ENCODE peak calls at places on chromosomes 12 and 14, in ten cellular contexts. K is heart right ventricle; Z is ovary; P is A549; T is H9; A is fibroblast of lung; V is mammary epithelial cell; I is lower lobe of right lung; Y is CD4-positive, alpha-beta T cell; J is MM.1S. W is an unnamed sample. For H3K9me3, the result is how much of the 10 kb centered on the place peaks cover.

GRCh38 chr14:69428289-69428998 is 30.0 kb downstream of the SLC39A9 start:
- DNase-seq in K (no peak), A (no peak), I (no peak), Y (no peak), P (no peak), V (no peak), T (no peak), J (no peak), Z (no peak), W (no peak)

GRCh38 chr12:46524778-46525177 is 152.2 kb upstream of the SLC38A2 start:
- DNase-seq in T (no peak), P (peak), V (no peak), I (peak), K (peak), Y (no peak), Z (peak), A (peak), J (no peak), W (no peak)

GRCh38 chr12:39610626-39611025 is 9.0 kb downstream of the ABCD2 start:
- DNase-seq in Y (no peak), T (no peak), J (no peak), I (no peak), V (no peak), P (no peak), A (no peak), Z (no peak), K (no peak), W (no peak)

GRCh38 chr12:124622326-124622725 is 54.9 kb upstream of the NCOR2 start:
- DNase-seq in A (no peak), V (no peak), J (no peak), K (no peak), I (peak), Z (peak), Y (no peak), P (no peak), T (no peak), W (no peak)

GRCh38 chr12:104360157-104360556 is 56.6 kb downstream of the EID3 start:
- DNase-seq in A (no peak), I (no peak), T (no peak), P (peak), K (no peak), Y (no peak), V (no peak), J (no peak), Z (no peak), W (no peak)

GRCh38 chr12:126084480-126084879 is 1019.2 kb downstream of the AACS start:
- DNase-seq in I (no peak), K (no peak), T (no peak), Y (no peak), A (no peak), V (no peak), P (no peak), Z (no peak), J (no peak), W (no peak)

GRCh38 chr12:27534060-27534764 is 10.2 kb downstream of the PPFIBP1 start:
- DNase-seq in Y (no peak), T (no peak), I (no peak), Z (no peak), K (no peak), J (no peak), P (no peak), A (no peak), V (no peak), W (peak)

GRCh38 chr12:104632724-104633181 is 176.0 kb downstream of the CHST11 start:
- DNase-seq in K (no peak), I (no peak), J (no peak), A (peak), V (no peak), Y (no peak), Z (no peak), T (no peak), P (no peak), W (no peak)

GRCh38 chr12:40253936-40254335 is 29.1 kb downstream of the LRRK2 start:
- DNase-seq in A (peak), V (no peak), Z (no peak), Y (no peak), J (no peak), K (no peak), I (no peak), T (no peak), P (no peak), W (no peak)

GRCh38 chr14:101961746-101962502 is 2.4 kb upstream of the DYNC1H1 start:
- DNase-seq in Y (no peak), P (no peak), J (no peak), I (no peak), A (no peak), Z (peak), V (no peak), K (no peak), T (no peak), W (no peak)

GRCh38 chr12:82857276-82857675 is 170.6 kb downstream of the TMTC2 start:
- DNase-seq in V (no peak), P (no peak), I (no peak), K (no peak), T (peak), Y (no peak), J (no peak), Z (no peak), A (no peak), W (no peak)

GRCh38 chr12:105445261-105446015 is 114.9 kb downstream of the C12orf75 start:
- DNase-seq in Z (no peak), P (peak), A (no peak), V (peak), T (no peak), I (no peak), K (no peak), Y (no peak), J (no peak), W (no peak)

GRCh38 chr14:72023128-72024042 is 91.2 kb downstream of the RGS6 start:
- DNase-seq in K (no peak), P (no peak), I (no peak), T (no peak), Y (no peak), A (no peak), Z (no peak), V (peak), J (no peak), W (no peak)

GRCh38 chr12:19849208-19849607 is 409.9 kb downstream of the AEBP2 start:
- DNase-seq in T (no peak), K (no peak), P (no peak), Y (no peak), A (no peak), J (no peak), Z (no peak), I (no peak), V (no peak), W (no peak)

GRCh38 chr14:94026886-94027469 is 838 bp downstream of the OTUB2 start:
- DNase-seq in V (no peak), P (no peak), T (no peak), Y (no peak), A (no peak), K (no peak), I (no peak), J (no peak), Z (no peak), W (no peak)

GRCh38 chr12:131916306-131917138 is 12.6 kb upstream of the PUS1 start:
- DNase-seq in A (no peak), J (no peak), Y (no peak), T (no peak), I (no peak), Z (no peak), P (peak), K (no peak), V (no peak), W (no peak)

GRCh38 chr14:52789118-52789517 is 2.3 kb downstream of the GNPNAT1 start:
- DNase-seq in P (no peak), T (no peak), A (no peak), V (no peak), Z (no peak), J (no peak), I (no peak), K (no peak), Y (no peak), W (no peak)

GRCh38 chr14:78566017-78566858 is 396.1 kb downstream of the NRXN3 start:
- DNase-seq in P (peak), V (peak), I (peak), K (peak), Y (peak), J (peak), Z (peak), A (peak), T (peak), W (peak)

GRCh38 chr12:40735551-40736230 is 43.5 kb downstream of the CNTN1 start:
- DNase-seq in T (no peak), K (no peak), A (no peak), Z (no peak), Y (no peak), P (no peak), J (no peak), V (no peak), I (no peak), W (no peak)

GRCh38 chr14:22143360-22143759 is 445.7 kb downstream of the DAD1 start:
- DNase-seq in A (no peak), Y (no peak), J (no peak), K (no peak), I (no peak), Z (no peak), T (no peak), P (no peak), V (peak), W (no peak)

GRCh38 chr14:31270196-31270772 is 62.7 kb upstream of the HECTD1 start:
- DNase-seq in I (peak), T (peak), V (no peak), Z (no peak), J (peak), P (peak), Y (no peak), K (no peak), A (no peak), W (no peak)
- H3K9me3 ChIP-seq in I (under half), T (under half), V (under half), Z (under half), J (under half), P (under half), Y (under half), K (under half), A (under half), W (under half)

GRCh38 chr14:29752221-29752923 is 175.3 kb downstream of the PRKD1 start:
- DNase-seq in V (no peak), K (no peak), A (no peak), T (no peak), P (no peak), Y (no peak), I (no peak), Z (no peak), J (no peak), W (no peak)
- H3K9me3 ChIP-seq in V (under half), K (under half), A (under half), T (under half), P (under half), Y (under half), I (under half), Z (under half), J (under half), W (under half)

DNA sequence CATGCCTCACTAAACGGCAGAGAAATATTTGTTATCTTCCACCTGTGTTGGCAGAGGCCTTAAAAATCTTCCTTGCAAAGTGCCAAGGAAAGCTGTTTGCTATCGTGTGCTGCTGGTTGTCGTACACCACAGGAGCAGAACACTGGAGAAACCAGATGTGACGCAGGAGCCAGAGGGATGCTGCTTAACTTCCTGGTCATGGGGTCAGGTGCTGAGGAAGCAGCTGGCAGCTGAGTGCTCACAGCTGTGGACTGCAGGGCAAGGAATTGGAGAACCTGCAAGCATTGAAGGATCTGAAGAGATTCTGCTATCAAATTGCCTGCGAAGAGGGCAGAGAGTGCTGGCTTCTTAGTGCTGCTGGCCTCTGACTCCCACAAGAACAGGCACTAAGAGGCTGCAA is 1323.4 kb downstream of the LRFN5 start:
- DNase-seq in P (peak), K (no peak), Z (no peak), T (peak), A (peak), Y (no peak), J (no peak), V (no peak), I (no peak), W (no peak)
- H3K9me3 ChIP-seq in P (under half), K (under half), Z (under half), T (under half), A (under half), Y (under half), J (under half), V (under half), I (under half), W (under half)

GRCh38 chr14:62357362-62357761 is 595.1 kb downstream of the SNAPC1 start:
- DNase-seq in A (no peak), J (no peak), Z (no peak), Y (no peak), I (no peak), K (no peak), V (no peak), T (no peak), P (no peak), W (no peak)
- H3K9me3 ChIP-seq in A (under half), J (under half), Z (under half), Y (under half), I (under half), K (under half), V (under half), T (under half), P (under half), W (under half)

DNA sequence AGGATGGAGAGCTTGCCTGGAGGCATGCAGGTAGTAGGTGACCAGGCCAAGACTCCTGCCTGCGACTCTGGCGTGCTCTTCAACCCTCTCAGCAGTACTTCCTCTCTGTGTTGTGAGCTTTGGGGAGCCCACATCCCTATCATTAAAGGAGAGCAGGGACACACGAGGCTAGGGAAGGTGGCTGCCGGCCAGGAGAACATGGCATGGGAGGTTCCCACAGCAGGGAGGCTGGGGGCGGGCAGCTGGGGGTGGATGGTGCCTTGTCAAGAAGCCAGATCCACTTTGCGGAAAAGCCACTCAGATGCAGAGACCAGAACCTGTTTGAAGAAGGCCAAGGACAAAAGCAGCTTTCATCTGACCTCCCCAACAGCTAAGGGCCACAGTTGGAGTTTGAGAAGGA is 198.6 kb downstream of the BCL11B start:
- DNase-seq in V (no peak), J (no peak), P (no peak), Z (no peak), K (no peak), T (peak), A (no peak), I (no peak), Y (no peak), W (no peak)
- H3K9me3 ChIP-seq in V (under half), J (under half), P (under half), Z (under half), K (under half), T (under half), A (under half), I (under half), Y (under half), W (under half)